ENCODE peak calls at places on chromosomes 13 and 19, in four cellular contexts. N is NCI-H1105 treated with DMSO at 0.1 percent for 48 hours, A is cardiac fibroblast, E is T-helper 9 cell. W is an unnamed sample.

GRCh38 chr19:50513746-50514345 is at the start of gene ASPDH:
- DNase-seq in N (no peak), A (no peak), E (no peak), W (no peak)

GRCh38 chr13:46554971-46555370 is 2.0 kb downstream of the LRCH1 start:
- DNase-seq in N (no peak), A (peak), E (no peak), W (no peak)

GRCh38 chr13:41709511-41709910 is 251.4 kb downstream of the VWA8 start:
- DNase-seq in N (no peak), A (no peak), E (no peak), W (no peak)

GRCh38 chr19:35253316-35254286 is 4.8 kb downstream of the LSR start:
- DNase-seq in N (no peak), A (no peak), E (no peak), W (no peak)

GRCh38 chr13:25890671-25891212 is 161.1 kb downstream of the SHISA2 start:
- DNase-seq in N (no peak), A (no peak), E (no peak), W (no peak)

GRCh38 chr13:101499406-101499805 is 46.9 kb downstream of the ITGBL1 start:
- DNase-seq in N (no peak), A (no peak), E (no peak), W (no peak)

GRCh38 chr19:3019211-3019854 is 9.7 kb downstream of the TLE2 start:
- DNase-seq in N (no peak), A (no peak), E (no peak), W (no peak)

GRCh38 chr19:19860756-19861390 is 4.8 kb upstream of the ZNF253 start:
- DNase-seq in N (no peak), A (no peak), E (peak), W (no peak)

GRCh38 chr13:90070837-90071525 is 1276.5 kb upstream of the MIR17HG start:
- DNase-seq in N (no peak), A (no peak), E (no peak), W (no peak)

GRCh38 chr13:19838726-19839342 is 24.6 kb downstream of the ZMYM5 start:
- DNase-seq in N (no peak), A (peak), E (no peak), W (no peak)

GRCh38 chr13:31198524-31198923 is 1.3 kb upstream of the B3GLCT start:
- DNase-seq in N (no peak), A (no peak), E (no peak), W (no peak)

GRCh38 chr13:20118268-20119140 is 42.3 kb downstream of the GJA3 start:
- DNase-seq in N (peak), A (peak), E (peak), W (no peak)

GRCh38 chr19:12884926-12885748 is 1.9 kb downstream of the KLF1 start:
- DNase-seq in N (no peak), A (peak), E (peak), W (peak)

W was measured in NCI-H748 treated with DMSO at 0.1 percent for 48 hours.